ENCODE peak calls at places on chromosome 15, in five cellular contexts. P, F, J, R and N are unnamed samples.

GRCh38 chr15:67103869-67104268 is 38.5 kb downstream of the SMAD3 start:
- DNase-seq in P (no peak), F (no peak), J (no peak), R (no peak), N (no peak)

GRCh38 chr15:85541744-85542143 is 161.3 kb downstream of the AKAP13 start:
- DNase-seq in P (no peak), F (no peak), J (no peak), R (no peak), N (no peak)

GRCh38 chr15:95347846-95348245 is 982.7 kb upstream of the NR2F2 start:
- DNase-seq in P (no peak), F (no peak), J (no peak), R (peak), N (no peak)

GRCh38 chr15:70153948-70154439 is 56.3 kb upstream of the TLE3 start:
- DNase-seq in P (no peak), F (no peak), J (no peak), R (no peak), N (no peak)

GRCh38 chr15:83940136-83940535 is 286.2 kb downstream of the ADAMTSL3 start:
- DNase-seq in P (no peak), F (no peak), J (no peak), R (no peak), N (no peak)

GRCh38 chr15:76338555-76339301 is 2.2 kb downstream of the ISL2 start:
- DNase-seq in P (no peak), F (no peak), J (no peak), R (peak), N (no peak)

GRCh38 chr15:82535566-82536408 is 4.5 kb downstream of the RPS17 start:
- DNase-seq in P (no peak), F (no peak), J (no peak), R (peak), N (no peak)

GRCh38 chr15:53454535-53454842 is 305.0 kb downstream of the WDR72 start:
- DNase-seq in P (no peak), F (no peak), J (no peak), R (no peak), N (no peak)

GRCh38 chr15:41512512-41513281 is 930 bp downstream of the LTK start:
- DNase-seq in P (no peak), F (peak), J (no peak), R (no peak), N (no peak)

GRCh38 chr15:53296603-53297002 is 462.9 kb downstream of the WDR72 start:
- DNase-seq in P (no peak), F (no peak), J (no peak), R (no peak), N (no peak)

GRCh38 chr15:67825880-67826716 is 789 bp downstream of the SKOR1 start:
- DNase-seq in P (no peak), F (no peak), J (no peak), R (no peak), N (no peak)

GRCh38 chr15:52124270-52124878 is 11.8 kb upstream of the BCL2L10 start:
- DNase-seq in P (no peak), F (no peak), J (peak), R (peak), N (no peak)

GRCh38 chr15:84937144-84937543 is 44.5 kb upstream of the PDE8A start:
- DNase-seq in P (no peak), F (peak), J (no peak), R (no peak), N (no peak)

GRCh38 chr15:51108933-51109550 is 14.3 kb upstream of the TNFAIP8L3 start:
- DNase-seq in P (no peak), F (no peak), J (no peak), R (peak), N (no peak)

GRCh38 chr15:68464451-68465090 is 32.6 kb upstream of the ITGA11 start:
- DNase-seq in P (no peak), F (no peak), J (no peak), R (peak), N (no peak)

GRCh38 chr15:58369261-58369699 is 62.5 kb upstream of the LIPC start:
- DNase-seq in P (no peak), F (no peak), J (no peak), R (peak), N (no peak)

GRCh38 chr15:100704281-100705055 is 102.1 kb downstream of the ASB7 start:
- DNase-seq in P (no peak), F (no peak), J (no peak), R (peak), N (no peak)

GRCh38 chr15:94417464-94418293 is 186.3 kb downstream of the MCTP2 start:
- DNase-seq in P (no peak), F (no peak), J (no peak), R (no peak), N (no peak)

GRCh38 chr15:99090011-99090699 is 14.7 kb upstream of the SYNM start:
- DNase-seq in P (no peak), F (no peak), J (no peak), R (no peak), N (no peak)

GRCh38 chr15:64232400-64232799 is 69.6 kb upstream of the PPIB start:
- DNase-seq in P (no peak), F (no peak), J (no peak), R (peak), N (no peak)

GRCh38 chr15:94312946-94313345 is 81.6 kb downstream of the MCTP2 start:
- DNase-seq in P (no peak), F (no peak), J (no peak), R (peak), N (no peak)

GRCh38 chr15:69794643-69795461 is 302.9 kb downstream of the TLE3 start:
- DNase-seq in P (no peak), F (no peak), J (no peak), R (peak), N (no peak)

GRCh38 chr15:93067649-93068085 is 21.3 kb downstream of the RGMA start:
- DNase-seq in P (no peak), F (no peak), J (no peak), R (no peak), N (no peak)

GRCh38 chr15:92277776-92278175 is 115.9 kb upstream of the ST8SIA2 start:
- DNase-seq in P (no peak), F (no peak), J (no peak), R (peak), N (no peak)

GRCh38 chr15:67914537-67915373 is 74.9 kb upstream of the RNU6-1 start:
- DNase-seq in P (no peak), F (peak), J (peak), R (no peak), N (no peak)

GRCh38 chr15:72099155-72099554 is 18.8 kb downstream of the MYO9A start:
- DNase-seq in P (no peak), F (no peak), J (no peak), R (no peak), N (no peak)

GRCh38 chr15:49492151-49492550 is 69.1 kb downstream of the FGF7 start:
- DNase-seq in P (no peak), F (no peak), J (no peak), R (no peak), N (no peak)

GRCh38 chr15:29805043-29805707 is 17.1 kb downstream of the TJP1 start:
- DNase-seq in P (no peak), F (no peak), J (no peak), R (peak), N (no peak)

GRCh38 chr15:82134426-82134825 is 88.6 kb upstream of the MEX3B start:
- DNase-seq in P (no peak), F (no peak), J (no peak), R (no peak), N (no peak)

GRCh38 chr15:101530224-101530958 is 40.9 kb upstream of the PCSK6 start:
- DNase-seq in P (no peak), F (no peak), J (no peak), R (no peak), N (no peak)

GRCh38 chr15:100601158-100601557 is 826 bp downstream of the LINS1 start:
- DNase-seq in P (peak), F (peak), J (no peak), R (peak), N (no peak)

GRCh38 chr15:68729789-68730201 is 90.9 kb downstream of the ANP32A start:
- DNase-seq in P (no peak), F (no peak), J (no peak), R (peak), N (no peak)

GRCh38 chr15:60972301-60972700 is 256.8 kb downstream of the RORA start:
- DNase-seq in P (no peak), F (no peak), J (no peak), R (peak), N (no peak)

GRCh38 chr15:80389370-80389769 is 14.8 kb upstream of the ARNT2 start:
- DNase-seq in P (no peak), F (no peak), J (no peak), R (no peak), N (no peak)

GRCh38 chr15:43509923-43510229 is 7.5 kb upstream of the MAP1A start:
- DNase-seq in P (no peak), F (no peak), J (no peak), R (no peak), N (peak)

GRCh38 chr15:93319121-93319814 is 230.3 kb upstream of the RGMA start:
- DNase-seq in P (no peak), F (peak), J (no peak), R (no peak), N (no peak)

GRCh38 chr15:76235186-76235826 is 76.0 kb downstream of the ETFA start:
- DNase-seq in P (no peak), F (peak), J (peak), R (peak), N (no peak)